ENCODE peak calls at places on chromosomes 12 and 14, in five cellular contexts. M is adrenal gland, W is mesenchymal stem cell, A is tibial nerve, Y is neuronal stem cell. Z is an unnamed sample.

GRCh38 chr14:94328196-94328595 is 5.1 kb upstream of the SERPINA6 start:
- DNase-seq in Y (no peak), M (no peak), W (no peak), A (no peak), Z (no peak)

GRCh38 chr14:63179383-63179782 is 24.9 kb upstream of the RHOJ start:
- DNase-seq in M (no peak), A (no peak), Y (no peak), W (no peak), Z (no peak)

GRCh38 chr12:121388421-121388981 is 11.4 kb upstream of the RNF34 start:
- DNase-seq in M (no peak), W (peak; percentile 85), A (no peak), Y (no peak), Z (no peak)

GRCh38 chr14:60812987-60813386 is 78.4 kb downstream of the MNAT1 start:
- DNase-seq in A (no peak), Y (no peak), W (no peak), M (no peak), Z (no peak)

GRCh38 chr14:89425931-89426330 is 8.9 kb upstream of the FOXN3 start:
- DNase-seq in A (no peak), M (no peak), W (peak; percentile 93), Y (no peak), Z (no peak)

GRCh38 chr12:24363177-24363754 is 413.8 kb upstream of the SOX5 start:
- DNase-seq in M (no peak), A (no peak), Y (no peak), W (no peak), Z (no peak)

GRCh38 chr12:87094356-87094755 is 838.2 kb upstream of the MGAT4C start:
- DNase-seq in W (peak; percentile 5), A (no peak), Y (no peak), M (no peak), Z (no peak)

GRCh38 chr12:18183141-18183540 is 78.2 kb upstream of the PIK3C2G start:
- DNase-seq in A (no peak), M (no peak), W (no peak), Y (no peak), Z (no peak)

GRCh38 chr12:56011509-56012090 is 9.2 kb upstream of the IKZF4 start:
- DNase-seq in M (no peak), W (peak; percentile 22), Y (no peak), A (no peak), Z (no peak)

GRCh38 chr12:51183816-51184215 is 10.9 kb upstream of the TFCP2 start:
- DNase-seq in W (peak; percentile 22), A (no peak), Y (no peak), M (peak; percentile 83), Z (no peak)

GRCh38 chr14:74299061-74299545 is 3.6 kb downstream of the ABCD4 start:
- DNase-seq in M (peak; percentile 74), A (no peak), W (no peak), Y (peak; percentile 27), Z (no peak)

GRCh38 chr14:68638056-68638816 is 154.6 kb downstream of the ZFP36L1 start:
- DNase-seq in A (no peak), M (peak; percentile 42), W (no peak), Y (no peak), Z (no peak)

GRCh38 chr12:28253175-28253641 is 63.0 kb downstream of the CCDC91 start:
- DNase-seq in Y (no peak), W (no peak), M (no peak), A (no peak), Z (no peak)

GRCh38 chr14:98130691-98131090 is 1141.3 kb downstream of the BCL11B start:
- DNase-seq in Y (no peak), M (no peak), W (no peak), A (no peak), Z (no peak)

GRCh38 chr12:17344649-17345048 is 738.7 kb upstream of the LMO3 start:
- DNase-seq in A (no peak), W (no peak), M (no peak), Y (no peak), Z (no peak)

GRCh38 chr12:85865905-85866304 is 8.2 kb upstream of the NTS start:
- DNase-seq in A (no peak), Y (no peak), M (no peak), W (peak; percentile 22), Z (no peak)

GRCh38 chr12:126784328-126784921 is 1482.5 kb upstream of the TMEM132C start:
- DNase-seq in Y (peak; percentile 11), A (no peak), M (peak; percentile 63), W (no peak), Z (no peak)

GRCh38 chr14:96053600-96054381 is 14.6 kb downstream of the C14orf132 start:
- DNase-seq in A (peak; percentile 52), M (peak; percentile 89), Y (no peak), W (peak; percentile 95), Z (peak; percentile 87)

GRCh38 chr14:51035611-51036192 is 59.2 kb downstream of the TRIM9 start:
- DNase-seq in Y (no peak), M (no peak), W (peak; percentile 11), A (no peak), Z (no peak)

GRCh38 chr14:60721331-60722162 is 2.6 kb downstream of the SIX4 start:
- DNase-seq in M (peak; percentile 57), W (peak; percentile 71), Y (peak; percentile 47), A (no peak), Z (no peak)

GRCh38 chr12:56596815-56597214 is 33.3 kb downstream of the BAZ2A start:
- DNase-seq in W (no peak), Y (no peak), M (no peak), A (no peak), Z (no peak)

GRCh38 chr12:2335517-2335916 is 282.7 kb downstream of the CACNA1C start:
- DNase-seq in Y (no peak), M (no peak), A (no peak), W (peak; percentile 62), Z (no peak)

GRCh38 chr12:132955094-132955932 is 793 bp downstream of the ZNF605 start:
- DNase-seq in Y (peak; percentile 33), A (peak; percentile 12), W (peak; percentile 81), M (peak; percentile 71), Z (no peak)

GRCh38 chr12:132530451-132530850 is 40.5 kb downstream of the FBRSL1 start:
- DNase-seq in M (no peak), A (no peak), Y (no peak), W (no peak), Z (no peak)

GRCh38 chr14:75053396-75054289 is 2.4 kb upstream of the MLH3 start:
- DNase-seq in Y (no peak), W (peak; percentile 45), A (no peak), M (no peak), Z (no peak)

GRCh38 chr12:57216931-57217871 is 607 bp downstream of the NXPH4 start:
- DNase-seq in W (no peak), M (no peak), A (no peak), Y (no peak), Z (no peak)

GRCh38 chr12:47509398-47509851 is 196.4 kb downstream of the RPAP3 start:
- DNase-seq in Y (no peak), M (no peak), W (peak; percentile 79), A (no peak), Z (no peak)

GRCh38 chr12:6435941-6436715 is 8.6 kb upstream of the CD27 start:
- DNase-seq in W (no peak), A (no peak), Y (no peak), M (peak; percentile 29), Z (peak; percentile 22)

GRCh38 chr14:103317251-103317650 is 16.8 kb upstream of the EIF5 start:
- DNase-seq in Y (no peak), M (no peak), W (no peak), A (no peak), Z (no peak)

GRCh38 chr12:115857160-115857920 is 420.2 kb downstream of the MED13L start:
- DNase-seq in W (no peak), Y (no peak), A (no peak), M (no peak), Z (no peak)

GRCh38 chr12:1518763-1519516 is 75.4 kb downstream of the FBXL14 start:
- DNase-seq in A (no peak), Y (no peak), M (no peak), W (peak; percentile 83), Z (no peak)

GRCh38 chr12:63929426-63929825 is 84.9 kb downstream of the SRGAP1 start:
- DNase-seq in A (no peak), M (no peak), W (no peak), Y (no peak), Z (no peak)

GRCh38 chr14:68523994-68524725 is 268.7 kb downstream of the ZFP36L1 start:
- DNase-seq in W (no peak), Y (no peak), M (peak; percentile 69), A (no peak), Z (no peak)

GRCh38 chr14:33010495-33010894 is 71.8 kb downstream of the NPAS3 start:
- DNase-seq in M (no peak), W (no peak), Y (no peak), A (no peak), Z (no peak)

GRCh38 chr12:19189522-19189921 is 60.0 kb downstream of the PLEKHA5 start:
- DNase-seq in M (no peak), A (no peak), Y (no peak), W (no peak), Z (no peak)
- H3K4me1 ChIP-seq in M (peaks cover 76% of the 10 kb centered on the region), A (no peaks in the 10 kb centered on the region), Y (peaks cover 4% of the 10 kb centered on the region), W (peaks cover 6% of the 10 kb centered on the region), Z (peaks cover 7% of the 10 kb centered on the region)

DNA sequence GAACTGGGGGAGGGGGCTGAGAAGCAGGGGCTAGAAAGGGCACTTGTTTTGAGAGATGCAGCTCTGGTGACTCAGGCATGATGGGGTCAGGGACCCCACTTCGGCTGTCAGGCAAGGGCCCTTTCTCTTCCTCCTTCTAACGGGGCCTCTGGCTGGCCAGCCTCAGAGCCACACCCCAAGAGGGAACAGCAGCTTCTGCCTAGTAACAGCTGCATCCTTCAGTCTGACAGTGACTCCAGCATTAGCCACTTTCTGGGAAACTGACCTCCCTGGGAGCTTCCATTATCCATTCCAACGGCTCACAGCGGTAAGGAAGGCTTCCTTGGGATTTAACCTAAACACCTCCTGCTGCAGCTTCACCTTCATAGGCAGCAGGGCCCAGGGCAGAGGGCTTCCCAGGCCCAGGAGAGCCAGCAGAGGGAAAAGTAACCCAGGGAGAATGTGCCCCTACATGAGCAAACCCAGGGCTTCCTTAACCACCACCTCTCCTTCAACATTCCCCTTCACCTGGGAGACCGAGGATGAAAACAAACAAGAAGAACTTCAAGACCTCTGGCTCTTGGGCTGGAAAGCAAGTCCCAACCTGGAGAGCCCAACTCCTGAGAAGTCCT is 2.7 kb downstream of the NCKAP5L start:
- DNase-seq in A (no peak), W (peak; percentile 87), Y (no peak), M (peak; percentile 81), Z (no peak)
- H3K27ac ChIP-seq in A (peak overlapping the region; percentile 95), W (peak overlapping the region; percentile 63), Y (no peak overlapping the region), M (peak overlapping the region; percentile 90), Z (peak overlapping the region; percentile 27)

GRCh38 chr14:24188251-24189058 is at the start of gene IPO4:
- DNase-seq in M (peak; percentile 98), Y (peak; percentile 93), W (peak; percentile 98), A (peak; percentile 92), Z (peak; percentile 81)
- H3K4me1 ChIP-seq in M (peaks cover 17% of the 10 kb centered on the region), Y (peaks cover 4% of the 10 kb centered on the region), W (peaks cover 7% of the 10 kb centered on the region), A (no peaks in the 10 kb centered on the region), Z (peaks cover 19% of the 10 kb centered on the region)

GRCh38 chr12:119883234-119883633 is 6.1 kb upstream of the CIT start:
- DNase-seq in M (no peak), A (no peak), Y (no peak), W (no peak), Z (no peak)

GRCh38 chr12:119876761-119877638 is at the start of gene CIT:
- DNase-seq in W (peak; percentile 95), A (peak; percentile 76), M (peak; percentile 94), Y (peak; percentile 96), Z (peak; percentile 89)

DNA sequence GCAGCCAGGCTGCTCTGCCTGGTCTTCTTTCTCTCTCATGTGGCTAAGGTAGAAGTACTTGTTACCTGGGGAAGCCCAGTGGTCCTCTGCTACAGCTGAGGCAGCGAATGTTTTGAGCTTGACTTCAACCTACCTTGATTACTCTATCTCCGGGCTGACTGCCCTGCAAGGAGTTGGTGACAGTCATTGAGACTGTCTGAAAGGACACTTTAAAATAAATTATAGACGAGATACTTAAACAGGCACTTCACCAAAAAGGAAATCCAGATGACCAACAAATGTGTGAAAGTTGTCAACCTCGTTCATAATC is 474 bp upstream of the CIT start:
- DNase-seq in Y (no peak), A (no peak), W (no peak), M (no peak), Z (no peak)
- H3K27ac ChIP-seq in Y (peak overlapping the region; percentile 79), A (no peak overlapping the region), W (no peak overlapping the region), M (no peak overlapping the region), Z (no peak overlapping the region)

Z was measured in ascending aorta.